ENCODE peak calls at places on chromosomes 6 and 20, in five cellular contexts. C is kidney; O is CD8-positive, alpha-beta T cell; F is mesenchymal stem cell; M is epithelial cell of esophagus. U is an unnamed sample.

GRCh38 chr6:624979-625378 is 31.9 kb downstream of the HUS1B start:
- DNase-seq in C (no peak), O (no peak), F (peak; percentile 68), M (no peak), U (no peak)

GRCh38 chr20:53750827-53751393 is 157.3 kb upstream of the ZNF217 start:
- DNase-seq in C (no peak), O (peak; percentile 4), F (peak; percentile 95), M (no peak), U (peak; percentile 54)

GRCh38 chr20:32470025-32470861 is 112.1 kb downstream of the ASXL1 start:
- DNase-seq in C (peak; percentile 88), O (no peak), F (peak; percentile 96), M (peak; percentile 74), U (no peak)

GRCh38 chr6:80003841-80004198 is 629 bp upstream of the TTK start:
- DNase-seq in C (no peak), O (peak; percentile 18), F (no peak), M (peak; percentile 9), U (peak; percentile 96)

GRCh38 chr6:149318581-149319286 is 1.2 kb downstream of the TAB2 start:
- DNase-seq in C (no peak), O (no peak), F (peak; percentile 32), M (no peak), U (peak; percentile 39)

GRCh38 chr20:13262701-13263335 is 41.7 kb downstream of the ISM1 start:
- DNase-seq in C (no peak), O (no peak), F (no peak), M (no peak), U (no peak)

GRCh38 chr6:135358907-135359459 is 138.6 kb downstream of the AHI1 start:
- DNase-seq in C (no peak), O (no peak), F (peak; percentile 61), M (peak; percentile 39), U (no peak)

GRCh38 chr20:308427-309038 is 11.2 kb downstream of the ZCCHC3 start:
- DNase-seq in C (no peak), O (no peak), F (no peak), M (peak; percentile 87), U (no peak)

GRCh38 chr20:32661820-32662528 is 11.8 kb downstream of the C20orf203 start:
- DNase-seq in C (no peak), O (no peak), F (no peak), M (no peak), U (no peak)

GRCh38 chr6:31446481-31446880 is 43.1 kb downstream of the MICA start:
- DNase-seq in C (no peak), O (no peak), F (no peak), M (peak; percentile 15), U (no peak)

GRCh38 chr20:48266571-48266970 is 481.3 kb upstream of the SULF2 start:
- DNase-seq in C (no peak), O (no peak), F (no peak), M (no peak), U (no peak)

GRCh38 chr20:60341062-60341461 is 382.8 kb downstream of the CDH26 start:
- DNase-seq in C (no peak), O (no peak), F (no peak), M (no peak), U (peak; percentile 87)

GRCh38 chr6:163323274-163323673 is 91.2 kb upstream of the QKI start:
- DNase-seq in C (no peak), O (no peak), F (no peak), M (no peak), U (no peak)

GRCh38 chr6:34926655-34927054 is 37.6 kb downstream of the ANKS1A start:
- DNase-seq in C (no peak), O (no peak), F (peak; percentile 16), M (peak; percentile 80), U (no peak)

DNA sequence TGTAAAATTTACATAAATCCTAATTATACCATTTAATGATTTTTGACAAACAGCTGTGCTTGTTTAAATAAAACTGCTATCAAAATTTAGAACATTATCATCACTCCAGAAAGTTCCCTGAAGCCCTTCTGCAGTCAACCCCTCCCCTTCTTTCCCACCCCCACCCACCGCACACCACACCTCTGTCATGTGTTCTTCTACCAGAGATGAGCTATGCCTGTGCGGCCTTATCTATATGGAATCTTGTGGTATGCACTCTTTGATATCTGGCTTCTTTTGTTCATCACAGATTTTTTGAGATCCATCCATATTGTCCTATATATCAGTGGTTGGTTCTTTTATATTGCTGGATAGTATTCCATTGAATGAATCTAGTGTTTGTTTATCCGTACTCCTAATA is 7.2 kb downstream of the MYLIP start:
- DNase-seq in C (no peak), O (no peak), F (no peak), M (no peak), U (peak; percentile 77)
- H3K4me3 ChIP-seq in C (no peak overlapping the region), O (peak overlapping the region; percentile 18), F (no peak overlapping the region), M (no peak overlapping the region), U (no peak overlapping the region)

DNA sequence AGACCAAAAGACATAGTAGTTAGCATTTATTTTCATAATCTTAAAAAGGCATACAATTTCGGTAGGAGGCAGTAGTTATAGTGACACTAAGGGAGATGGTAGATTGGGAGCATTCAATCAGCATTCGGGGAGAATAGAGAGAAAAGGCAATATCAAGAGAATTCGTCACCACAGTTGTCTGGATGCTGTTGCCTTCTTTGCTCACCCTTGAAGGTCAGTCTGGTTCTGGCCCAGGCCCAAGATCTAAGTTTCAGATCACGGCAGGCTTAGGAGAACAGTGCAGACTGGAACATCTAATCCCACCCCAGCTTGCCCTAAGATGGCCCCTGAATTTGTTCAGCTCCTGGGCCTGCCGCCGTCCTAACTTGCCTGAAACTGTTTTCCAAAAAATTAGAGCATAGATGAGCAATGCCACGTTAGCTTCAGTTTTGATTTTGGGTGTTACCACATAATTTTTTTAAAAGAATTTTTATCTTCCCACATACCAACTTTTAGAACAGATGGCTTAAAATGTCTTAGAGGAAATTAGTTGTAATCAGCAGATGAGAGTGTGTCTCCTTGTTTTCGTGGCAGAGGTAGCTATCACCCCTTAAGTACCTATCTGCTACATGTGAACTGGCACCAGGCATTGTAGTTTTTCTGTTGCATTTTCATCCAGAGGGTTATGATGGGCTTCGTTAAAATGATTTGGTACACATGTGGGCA is 8.3 kb upstream of the CEP85L start:
- DNase-seq in C (no peak), O (no peak), F (no peak), M (no peak), U (no peak)
- H3K4me3 ChIP-seq in C (no peak overlapping the region), O (no peak overlapping the region), F (no peak overlapping the region), M (no peak overlapping the region), U (peak overlapping the region; percentile 22)

DNA sequence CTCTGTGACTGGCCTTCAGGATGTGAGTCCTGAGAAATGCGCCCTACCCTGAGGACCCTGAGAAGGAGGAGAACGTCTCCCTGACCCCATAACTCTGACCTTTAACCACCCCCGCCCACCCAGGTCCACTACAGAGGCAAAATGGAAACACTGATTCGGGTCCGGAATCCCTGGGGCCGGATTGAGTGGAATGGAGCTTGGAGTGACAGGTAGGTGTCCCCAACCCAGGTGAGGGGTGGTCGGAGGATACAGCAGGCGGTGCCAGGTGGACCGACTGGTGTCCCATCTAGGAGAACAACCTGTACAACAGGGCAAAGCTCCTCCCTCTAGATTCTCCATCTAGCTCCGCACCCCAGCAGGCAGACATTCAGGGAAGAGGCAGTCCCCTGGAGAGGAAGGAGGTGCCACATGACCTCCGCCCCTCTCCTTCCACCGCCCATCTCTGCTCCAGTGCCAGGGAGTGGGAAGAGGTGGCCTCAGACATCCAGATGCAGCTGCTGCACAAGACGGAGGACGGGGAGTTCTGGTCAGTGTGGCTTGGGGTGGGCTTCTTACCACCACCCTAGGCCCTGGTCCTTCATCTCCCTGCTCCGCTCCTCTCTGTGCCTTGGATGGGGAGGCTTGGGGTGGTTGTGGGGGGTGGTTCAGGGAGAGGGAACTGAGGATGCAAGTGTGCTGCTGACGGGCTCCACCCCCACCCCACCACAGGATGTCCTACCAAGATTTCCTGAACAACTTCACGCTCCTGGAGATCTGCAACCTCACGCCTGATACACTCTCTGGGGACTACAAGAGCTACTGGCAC is 17.7 kb downstream of the CAPN11 start:
- DNase-seq in C (no peak), O (no peak), F (no peak), M (no peak), U (no peak)
- H3K4me3 ChIP-seq in C (no peak overlapping the region), O (peak overlapping the region; percentile 6), F (no peak overlapping the region), M (no peak overlapping the region), U (no peak overlapping the region)

GRCh38 chr20:10721112-10721896 is 47.5 kb upstream of the JAG1 start:
- DNase-seq in C (no peak), O (no peak), F (no peak), M (no peak), U (no peak)
- H3K4me3 ChIP-seq in C (no peak overlapping the region), O (no peak overlapping the region), F (no peak overlapping the region), M (no peak overlapping the region), U (no peak overlapping the region)

GRCh38 chr6:10463040-10463439 is 48.2 kb upstream of the TFAP2A start:
- DNase-seq in C (no peak), O (no peak), F (no peak), M (no peak), U (no peak)
- H3K4me3 ChIP-seq in C (no peak overlapping the region), O (no peak overlapping the region), F (no peak overlapping the region), M (no peak overlapping the region), U (no peak overlapping the region)

GRCh38 chr20:64102647-64103354 is 4.6 kb downstream of the NPBWR2 start:
- DNase-seq in C (peak; percentile 79), O (no peak), F (no peak), M (no peak), U (no peak)
- H3K4me3 ChIP-seq in C (no peak overlapping the region), O (no peak overlapping the region), F (no peak overlapping the region), M (no peak overlapping the region), U (peak overlapping the region; percentile 24)

U was measured in Jurkat, Clone E6-1.